ENCODE peak calls at places on chromosomes 7 and 10, in nine cellular contexts. W is AG10803, G is neural progenitor cell, B is MM.1S, Q is A549, C is mesothelial cell of epicardium, Z is AG09309, X is HFFc6, J is gastrocnemius medialis. O is an unnamed sample.

GRCh38 chr10:126595160-126595559 is 75.3 kb downstream of the C10orf90 start:
- DNase-seq in W (no peak), G (no peak), B (no peak), Q (no peak), C (no peak), Z (no peak), X (no peak), J (no peak), O (no peak)

GRCh38 chr10:92590623-92591549 is 2.0 kb upstream of the KIF11 start:
- DNase-seq in W (peak; percentile 62), G (peak; percentile 67), B (peak; percentile 53), Q (peak; percentile 77), C (peak; percentile 43), Z (no peak), X (peak; percentile 45), J (peak; percentile 65), O (peak; percentile 54)

GRCh38 chr7:79182283-79182682 is 271.2 kb downstream of the MAGI2 start:
- DNase-seq in W (peak; percentile 47), G (no peak), B (no peak), Q (no peak), C (peak; percentile 38), Z (peak; percentile 29), X (peak; percentile 19), J (no peak), O (no peak)

GRCh38 chr10:20185116-20185515 is 368.9 kb downstream of the PLXDC2 start:
- DNase-seq in W (no peak), G (peak; percentile 29), B (no peak), Q (no peak), C (no peak), Z (no peak), X (no peak), J (no peak), O (no peak)

GRCh38 chr7:120064565-120064964 is 208.4 kb upstream of the KCND2 start:
- DNase-seq in W (peak; percentile 46), G (no peak), B (peak; percentile 95), Q (no peak), C (no peak), Z (no peak), X (peak; percentile 24), J (no peak), O (peak; percentile 8)

GRCh38 chr7:100722480-100723212 is 2.4 kb downstream of the EPO start:
- DNase-seq in W (no peak), G (no peak), B (no peak), Q (no peak), C (no peak), Z (no peak), X (no peak), J (no peak), O (no peak)

GRCh38 chr10:131266936-131267813 is 44.3 kb downstream of the TCERG1L start:
- DNase-seq in W (no peak), G (no peak), B (no peak), Q (no peak), C (no peak), Z (no peak), X (no peak), J (no peak), O (no peak)

GRCh38 chr7:4221043-4221442 is 461.1 kb upstream of the FOXK1 start:
- DNase-seq in W (no peak), G (no peak), B (no peak), Q (no peak), C (no peak), Z (no peak), X (no peak), J (no peak), O (no peak)

GRCh38 chr7:32273297-32273696 is 203.1 kb upstream of the PDE1C start:
- DNase-seq in W (no peak), G (no peak), B (no peak), Q (no peak), C (no peak), Z (no peak), X (no peak), J (no peak), O (no peak)

GRCh38 chr10:127243490-127244272 is 47.3 kb upstream of the INSYN2A start:
- DNase-seq in W (peak; percentile 31), G (peak; percentile 75), B (peak; percentile 7), Q (peak; percentile 48), C (no peak), Z (no peak), X (peak; percentile 11), J (no peak), O (no peak)

GRCh38 chr7:17407229-17407628 is 108.8 kb downstream of the AHR start:
- DNase-seq in W (no peak), G (no peak), B (no peak), Q (no peak), C (no peak), Z (no peak), X (no peak), J (no peak), O (no peak)

GRCh38 chr7:135964791-135965190 is 12.4 kb downstream of the MTPN start:
- DNase-seq in W (no peak), G (no peak), B (no peak), Q (no peak), C (no peak), Z (no peak), X (no peak), J (no peak), O (no peak)

GRCh38 chr7:151862606-151863381 is 14.1 kb downstream of the PRKAG2 start:
- DNase-seq in W (no peak), G (no peak), B (no peak), Q (no peak), C (no peak), Z (no peak), X (no peak), J (no peak), O (no peak)

GRCh38 chr10:124997791-124998623 is 56.1 kb downstream of the ZRANB1 start:
- DNase-seq in W (no peak), G (no peak), B (no peak), Q (no peak), C (peak; percentile 27), Z (no peak), X (no peak), J (peak; percentile 29), O (peak; percentile 22)

GRCh38 chr7:14602851-14603250 is 299.7 kb downstream of the DGKB start:
- DNase-seq in W (no peak), G (no peak), B (no peak), Q (no peak), C (no peak), Z (no peak), X (no peak), J (no peak), O (no peak)
- TF ChIP-seq CTCF in W (no peak), G (no peak), B (no peak), Q (no peak), C (no peak), Z (no peak), X (no peak), J (no peak), O (no peak)

GRCh38 chr7:133139350-133139749 is 57.5 kb upstream of the CHCHD3 start:
- DNase-seq in W (peak; percentile 30), G (peak; percentile 67), B (no peak), Q (peak; percentile 50), C (peak; percentile 48), Z (no peak), X (peak; percentile 30), J (no peak), O (no peak)
- TF ChIP-seq CTCF in W (peak; percentile 28), G (peak; percentile 58), B (peak; percentile 14), Q (no peak), C (peak; percentile 15), Z (no peak), X (peak; percentile 37), J (no peak), O (no peak)

GRCh38 chr7:1313591-1313990 is 80.9 kb downstream of the UNCX start:
- DNase-seq in W (no peak), G (no peak), B (no peak), Q (no peak), C (no peak), Z (no peak), X (no peak), J (no peak), O (no peak)
- TF ChIP-seq CTCF in W (no peak), G (no peak), B (no peak), Q (no peak), C (no peak), Z (no peak), X (no peak), J (no peak), O (no peak)

DNA sequence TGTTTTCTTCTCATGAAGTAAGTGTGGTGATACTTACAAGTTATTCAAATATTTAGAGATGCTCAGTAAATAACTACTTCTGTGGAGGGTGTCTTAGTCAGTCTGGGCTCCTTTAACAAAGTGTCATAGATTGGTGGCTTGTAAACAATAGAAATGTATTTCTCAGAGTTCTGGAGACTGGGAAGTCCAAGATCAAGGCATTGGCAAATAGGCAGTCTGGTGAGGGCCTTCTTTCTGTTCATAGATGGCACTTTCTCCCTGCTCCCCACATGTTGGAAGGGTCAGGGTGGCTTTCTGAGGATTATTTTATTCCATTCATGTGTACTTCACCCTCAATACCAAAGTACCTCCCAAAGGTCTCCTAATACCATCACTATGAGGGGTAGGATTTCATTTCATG is 18.4 kb downstream of the RPA3 start:
- DNase-seq in W (no peak), G (no peak), B (no peak), Q (no peak), C (no peak), Z (no peak), X (no peak), J (no peak), O (no peak)
- TF ChIP-seq CTCF in W (no peak), G (no peak), B (no peak), Q (no peak), C (no peak), Z (no peak), X (no peak), J (no peak), O (no peak)

GRCh38 chr7:110669410-110669809 is 421.5 kb upstream of the LRRN3 start:
- DNase-seq in W (no peak), G (no peak), B (no peak), Q (no peak), C (no peak), Z (no peak), X (no peak), J (no peak), O (no peak)

GRCh38 chr7:110664798-110665197 is 426.1 kb upstream of the LRRN3 start:
- DNase-seq in W (no peak), G (no peak), B (no peak), Q (no peak), C (no peak), Z (no peak), X (no peak), J (no peak), O (no peak)
- TF ChIP-seq CTCF in W (no peak), G (no peak), B (no peak), Q (no peak), C (no peak), Z (no peak), X (no peak), J (no peak), O (no peak)

GRCh38 chr7:15007507-15007906 is 105.0 kb upstream of the DGKB start:
- DNase-seq in W (no peak), G (peak; percentile 58), B (no peak), Q (peak; percentile 22), C (no peak), Z (no peak), X (no peak), J (no peak), O (no peak)
- TF ChIP-seq CTCF in W (peak; percentile 40), G (peak; percentile 60), B (peak; percentile 18), Q (peak; percentile 16), C (no peak), Z (peak; percentile 24), X (peak; percentile 50), J (no peak), O (no peak)